ENCODE peak calls at places on chromosomes 5 and 9, in five cellular contexts. V, Z, G, U and W are unnamed samples.

GRCh38 chr9:134995792-134996120 is 78.0 kb upstream of the FCN1 start:
- DNase-seq in U (no peak), V (no peak), Z (no peak), G (no peak), W (no peak)

GRCh38 chr5:57598756-57599155 is 116.1 kb upstream of the ACTBL2 start:
- DNase-seq in U (peak), G (no peak), Z (no peak), V (no peak), W (no peak)

GRCh38 chr9:86766912-86767311 is 180.4 kb downstream of the GAS1 start:
- DNase-seq in U (peak), Z (no peak), V (no peak), G (peak), W (no peak)

GRCh38 chr9:127132921-127133647 is 10.6 kb upstream of the ANGPTL2 start:
- DNase-seq in V (no peak), U (peak), G (no peak), Z (no peak), W (peak)

GRCh38 chr9:131238402-131239021 is 37.8 kb downstream of the FAM78A start:
- DNase-seq in Z (no peak), U (peak), G (no peak), V (no peak), W (no peak)

GRCh38 chr5:78495800-78496199 is 135.4 kb downstream of the SCAMP1 start:
- DNase-seq in V (no peak), G (no peak), U (no peak), Z (no peak), W (no peak)

GRCh38 chr9:129398101-129398795 is 220.2 kb upstream of the IER5L start:
- DNase-seq in G (no peak), U (no peak), Z (no peak), V (no peak), W (no peak)

GRCh38 chr5:3538886-3539285 is 56.7 kb upstream of the IRX1 start:
- DNase-seq in G (no peak), Z (no peak), U (no peak), V (no peak), W (no peak)

GRCh38 chr5:137738947-137739346 is 3.1 kb upstream of the KLHL3 start:
- DNase-seq in G (no peak), V (no peak), U (peak), Z (no peak), W (no peak)

GRCh38 chr5:106397700-106398099 is 1273.0 kb downstream of the EFNA5 start:
- DNase-seq in G (no peak), Z (peak), V (no peak), U (peak), W (no peak)